ENCODE peak calls at places on chromosomes 4 and X, in six cellular contexts. T, J, X, S, A and P are unnamed samples.
A peak's percentile ranks its signal among the peaks of the same experiment; 100 is the strongest.

GRCh38 chr4:99540287-99540939 is 23.4 kb downstream of the TRMT10A start:
- DNase-seq in X (no peak), T (no peak), A (peak; percentile 15), J (no peak), S (no peak), P (no peak)

GRCh38 chr4:11719879-11720278 is 291.2 kb upstream of the HS3ST1 start:
- DNase-seq in A (no peak), S (no peak), T (no peak), X (no peak), J (no peak), P (no peak)

GRCh38 chrX:26414534-26414933 is 198.6 kb downstream of the MAGEB5 start:
- DNase-seq in S (no peak), J (no peak), T (peak; percentile 55), A (no peak), X (no peak), P (no peak)

GRCh38 chr4:70925899-70926635 is 23.9 kb downstream of the MOB1B start:
- DNase-seq in A (no peak), X (no peak), S (no peak), J (no peak), T (no peak), P (no peak)

GRCh38 chr4:24975505-24975904 is 55.2 kb downstream of the LGI2 start:
- DNase-seq in T (peak; percentile 10), J (no peak), X (no peak), S (no peak), A (no peak), P (no peak)

GRCh38 chr4:139839664-139840063 is 174.0 kb downstream of the MGST2 start:
- DNase-seq in S (no peak), J (no peak), X (no peak), T (no peak), A (no peak), P (no peak)

GRCh38 chr4:184136525-184136924 is 81.1 kb downstream of the ENPP6 start:
- DNase-seq in X (no peak), T (no peak), S (no peak), J (no peak), A (no peak), P (no peak)

GRCh38 chrX:130393451-130394074 is 8.1 kb upstream of the GPR119 start:
- DNase-seq in T (peak; percentile 83), X (peak; percentile 50), A (peak; percentile 74), J (no peak), S (peak; percentile 48), P (peak; percentile 49)

GRCh38 chr4:13705521-13706035 is 78.1 kb upstream of the BOD1L1 start:
- DNase-seq in A (peak; percentile 64), J (peak; percentile 18), S (peak; percentile 86), X (no peak), T (no peak), P (no peak)

GRCh38 chr4:38784141-38784540 is 1.4 kb upstream of the TLR10 start:
- DNase-seq in A (no peak), T (no peak), X (no peak), J (no peak), S (no peak), P (no peak)

GRCh38 chrX:45843518-45843917 is 642.8 kb upstream of the DIPK2B start:
- DNase-seq in J (no peak), S (no peak), A (peak; percentile 45), X (peak; percentile 28), T (no peak), P (no peak)

DNA sequence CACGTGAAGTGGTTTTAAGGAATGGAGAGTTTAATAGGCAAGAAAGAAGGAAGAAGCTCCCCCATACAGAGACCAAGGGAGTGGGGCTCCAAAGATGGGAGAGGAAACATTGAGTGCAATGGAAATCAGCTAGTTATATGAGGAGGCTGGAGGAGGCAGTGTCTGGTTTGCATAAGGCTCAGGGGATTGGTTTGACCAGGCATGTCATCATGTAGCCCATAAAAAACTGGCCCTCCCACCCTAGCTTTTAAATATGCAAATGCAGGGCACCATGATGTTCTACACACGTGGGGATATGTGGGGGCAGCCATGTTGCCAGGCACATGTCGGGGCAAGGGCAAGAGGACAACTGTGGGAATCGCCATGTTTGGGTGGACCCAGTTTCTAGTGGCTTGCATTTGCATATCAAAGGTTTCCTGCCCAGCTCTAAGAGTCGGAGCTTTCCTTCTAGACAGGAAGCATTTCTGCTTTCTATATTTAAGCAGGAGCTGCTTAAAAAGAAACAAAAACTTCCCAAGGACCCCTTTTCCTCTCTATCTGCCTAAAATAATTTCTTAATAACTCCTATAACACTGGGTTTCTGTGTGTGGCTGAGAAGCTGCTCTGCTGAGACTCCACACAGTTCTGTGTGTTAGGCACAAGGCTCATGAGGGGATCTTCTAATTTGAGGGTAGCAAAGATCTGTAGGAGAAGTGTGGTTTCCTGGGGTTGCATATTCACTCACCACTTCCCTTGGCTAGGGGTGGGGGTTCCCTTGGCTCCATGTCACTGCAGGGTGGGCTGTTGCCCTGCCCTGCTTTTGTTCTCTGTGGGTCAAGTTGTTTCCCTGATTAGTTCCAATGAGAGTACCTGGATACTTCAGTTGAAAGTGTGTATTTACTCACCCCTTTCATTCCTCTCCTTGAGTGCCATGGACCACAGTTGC is 113.5 kb downstream of the VSIG4 start:
- DNase-seq in S (no peak), A (no peak), X (no peak), J (no peak), T (no peak), P (no peak)
- H3K4me3 ChIP-seq in S (no peak overlapping the region), A (no peak overlapping the region), X (no peak overlapping the region), J (no peak overlapping the region), T (no peak overlapping the region), P (no peak overlapping the region)

GRCh38 chr4:123127865-123128264 is 205.5 kb upstream of the NUDT6 start:
- DNase-seq in S (no peak), J (no peak), T (no peak), X (no peak), A (no peak), P (no peak)

GRCh38 chr4:123125477-123125876 is 203.1 kb upstream of the NUDT6 start:
- DNase-seq in J (no peak), X (no peak), S (no peak), A (no peak), T (no peak), P (no peak)

GRCh38 chr4:123121241-123121907 is 199.0 kb upstream of the NUDT6 start:
- DNase-seq in S (no peak), A (peak; percentile 77), X (peak; percentile 33), T (no peak), J (no peak), P (no peak)

DNA sequence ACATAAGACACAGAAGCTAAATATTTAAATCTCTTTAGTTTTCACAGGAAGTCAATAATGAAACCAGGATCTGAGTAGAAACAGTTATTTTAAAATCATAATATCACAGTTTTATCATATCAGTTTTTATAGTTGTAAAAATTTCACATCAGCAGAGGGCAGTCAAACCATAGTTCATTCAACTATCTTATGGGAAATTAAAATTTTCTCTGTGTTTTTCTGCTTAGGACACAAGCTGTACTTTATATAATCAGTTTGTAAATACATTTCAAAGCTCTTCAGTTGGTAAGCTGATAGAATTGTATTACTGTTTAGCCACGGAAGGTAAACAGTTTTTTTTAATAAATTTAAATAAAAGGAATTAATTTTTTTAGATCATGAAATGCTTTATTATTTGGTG is 204.8 kb upstream of the NUDT6 start:
- DNase-seq in J (no peak), T (no peak), A (peak; percentile 37), X (peak; percentile 60), S (no peak), P (no peak)
- H3K27ac ChIP-seq in J (no peak overlapping the region), T (no peak overlapping the region), A (no peak overlapping the region), X (no peak overlapping the region), S (no peak overlapping the region), P (no peak overlapping the region)

DNA sequence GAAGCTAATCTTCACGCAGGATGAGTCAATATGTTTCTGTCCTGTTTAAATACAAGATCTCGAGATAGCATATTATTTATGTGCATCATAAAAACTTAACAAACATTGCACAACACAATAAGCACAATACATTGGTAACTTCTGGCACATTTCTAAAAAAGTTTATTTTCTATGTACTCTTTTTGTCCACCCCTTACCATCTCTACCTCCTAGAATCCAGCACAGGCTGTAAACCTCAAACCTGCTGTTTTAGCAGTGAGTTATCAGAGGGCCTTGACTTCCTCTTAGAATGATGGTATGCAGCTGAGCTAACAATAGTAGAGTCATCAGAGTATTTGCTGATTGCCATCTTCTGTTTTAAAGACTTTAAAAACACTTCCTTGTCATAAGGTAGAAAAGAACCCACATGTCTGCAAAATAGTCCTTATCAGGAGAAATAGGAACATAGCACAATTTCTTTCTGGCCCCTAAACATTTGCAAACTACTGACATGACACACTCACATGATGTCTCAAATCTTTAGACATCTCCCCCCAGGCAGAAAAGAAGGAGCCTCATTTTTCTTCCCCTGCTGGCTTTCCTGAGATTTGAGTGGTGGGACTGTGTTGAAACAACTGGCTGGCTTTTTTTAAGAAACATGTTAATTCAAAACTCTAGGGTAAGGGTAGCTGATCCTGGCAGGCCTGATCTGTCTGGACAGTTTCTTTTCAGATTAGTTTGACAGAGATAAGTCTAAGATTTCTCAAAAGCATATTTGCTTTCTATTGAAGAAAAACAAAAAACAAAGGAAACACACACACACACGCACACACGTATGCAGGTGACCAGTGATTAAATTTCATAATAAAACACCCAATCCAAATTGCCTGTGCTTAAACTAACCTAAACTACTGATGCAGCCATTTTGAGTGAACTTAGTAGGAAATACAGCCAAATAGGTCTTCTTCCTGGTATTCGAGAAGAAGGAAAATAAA is 10.3 kb upstream of the CCNG2 start:
- DNase-seq in X (no peak), S (no peak), J (no peak), T (no peak), A (peak; percentile 77), P (no peak)
- H3K4me3 ChIP-seq in X (no peak overlapping the region), S (no peak overlapping the region), J (no peak overlapping the region), T (no peak overlapping the region), A (peak overlapping the region; percentile 50), P (no peak overlapping the region)

GRCh38 chrX:40151211-40152172 is 53.7 kb upstream of the BCOR start:
- DNase-seq in S (peak; percentile 59), A (peak; percentile 55), X (no peak), J (peak; percentile 59), T (peak; percentile 80), P (no peak)

GRCh38 chrX:40154229-40154852 is 56.6 kb upstream of the BCOR start:
- DNase-seq in T (peak; percentile 85), X (peak; percentile 53), J (peak; percentile 50), A (peak; percentile 40), S (peak; percentile 65), P (no peak)

GRCh38 chrX:40153335-40154221 is 55.8 kb upstream of the BCOR start:
- DNase-seq in A (peak; percentile 36), J (peak; percentile 71), X (peak; percentile 52), S (no peak), T (peak; percentile 83), P (peak; percentile 64)

GRCh38 chrX:40152173-40152705 is 54.5 kb upstream of the BCOR start:
- DNase-seq in T (peak; percentile 78), S (peak; percentile 69), A (peak; percentile 35), J (peak; percentile 33), X (no peak), P (no peak)

DNA sequence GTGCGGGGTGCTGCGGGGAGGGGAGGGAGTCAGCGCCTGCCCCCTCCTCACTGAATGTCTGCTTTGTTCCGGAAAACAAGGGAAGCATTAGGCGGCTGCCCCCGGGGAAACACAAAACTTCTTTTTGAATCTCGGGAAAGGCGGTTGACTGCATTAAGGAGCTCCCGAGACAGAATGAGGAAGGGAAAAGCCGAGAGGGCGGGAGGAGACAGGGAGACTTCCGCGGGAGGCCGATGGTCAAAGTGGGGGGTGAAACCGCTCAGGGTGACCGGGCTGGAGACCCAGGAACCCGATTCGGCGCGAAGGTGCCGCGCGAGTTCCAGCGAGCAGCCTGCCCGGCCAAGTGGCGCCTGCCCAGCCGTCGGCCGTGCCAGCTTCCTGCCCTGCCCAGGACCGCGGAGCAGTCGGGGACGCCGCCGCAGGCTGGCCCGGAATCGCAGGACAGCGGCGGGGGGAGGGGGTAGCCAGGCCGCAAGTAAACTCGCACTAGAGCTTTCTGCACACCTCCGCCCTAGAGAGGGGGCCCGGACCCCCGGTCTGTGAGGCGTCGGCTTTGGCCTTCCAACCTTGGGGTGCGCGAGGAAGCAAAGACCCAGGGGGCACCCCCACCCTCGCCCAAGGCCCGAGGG is 55.1 kb upstream of the BCOR start:
- DNase-seq in A (peak; percentile 50), J (peak; percentile 32), T (peak; percentile 79), X (no peak), S (peak; percentile 82), P (peak; percentile 43)
- H3K27ac ChIP-seq in A (no peak overlapping the region), J (no peak overlapping the region), T (peak overlapping the region; percentile 79), X (no peak overlapping the region), S (peak overlapping the region; percentile 86), P (peak overlapping the region; percentile 92)

GRCh38 chrX:22686138-22686541 is 313.6 kb upstream of the DDX53 start:
- DNase-seq in X (peak; percentile 87), J (no peak), A (peak; percentile 54), T (peak; percentile 45), S (no peak), P (peak; percentile 17)
- H3K4me3 ChIP-seq in X (no peak overlapping the region), J (no peak overlapping the region), A (no peak overlapping the region), T (no peak overlapping the region), S (no peak overlapping the region), P (no peak overlapping the region)